ENCODE peak calls at places on chromosomes 11 and 22, in six cellular contexts. E is tibial artery, F is left ventricle myocardium inferior, C is HEK293T, L is Calu3, A is HuH-7.5. V is an unnamed sample.

GRCh38 chr22:27122561-27122960 is 465.2 kb downstream of the MIAT start:
- DNase-seq in L (no peak), F (no peak), A (no peak), C (no peak), E (no peak), V (no peak)

GRCh38 chr11:114284021-114284420 is 12.2 kb upstream of the NNMT start:
- DNase-seq in L (no peak), E (no peak), C (no peak), F (no peak), A (no peak), V (no peak)

GRCh38 chr11:93537022-93537421 is 6.2 kb downstream of the SMCO4 start:
- DNase-seq in E (peak), L (no peak), A (no peak), C (no peak), F (peak), V (no peak)

GRCh38 chr11:66317766-66318575 is 1.1 kb upstream of the CD248 start:
- DNase-seq in A (peak), E (no peak), C (no peak), F (peak), L (no peak), V (no peak)

GRCh38 chr11:118907749-118908106 is 18.0 kb downstream of the BCL9L start:
- DNase-seq in E (no peak), C (no peak), F (no peak), L (no peak), A (no peak), V (no peak)

GRCh38 chr11:9273430-9274336 is 8.5 kb upstream of the DENND5A start:
- DNase-seq in C (no peak), F (no peak), A (no peak), E (peak), L (no peak), V (no peak)

GRCh38 chr11:9017773-9018172 is 14.0 kb upstream of the NRIP3 start:
- DNase-seq in E (peak), A (no peak), C (no peak), L (no peak), F (peak), V (no peak)

GRCh38 chr22:38652858-38653257 is 3.3 kb downstream of the FAM227A start:
- DNase-seq in F (no peak), A (no peak), E (no peak), C (no peak), L (peak), V (peak)

GRCh38 chr11:66070604-66071325 is 693 bp downstream of the PACS1 start:
- DNase-seq in A (no peak), F (peak), E (peak), L (peak), C (peak), V (peak)

GRCh38 chr22:49301398-49302149 is 526.1 kb downstream of the BRD1 start:
- DNase-seq in C (no peak), L (no peak), F (no peak), E (peak), A (no peak), V (no peak)

GRCh38 chr22:16969508-16970327 is 38.3 kb downstream of the GAB4 start:
- DNase-seq in F (no peak), E (no peak), C (no peak), A (no peak), L (no peak), V (no peak)

GRCh38 chr11:121119444-121119843 is 18.4 kb downstream of the TECTA start:
- DNase-seq in E (no peak), C (no peak), F (no peak), L (no peak), A (no peak), V (no peak)

GRCh38 chr11:64447717-64448598 is 89.0 kb downstream of the RPS6KA4 start:
- DNase-seq in L (no peak), C (no peak), A (no peak), F (peak), E (peak), V (no peak)

GRCh38 chr11:33636104-33636503 is 64.5 kb downstream of the C11orf91 start:
- DNase-seq in A (no peak), C (no peak), E (no peak), F (no peak), L (no peak), V (peak)

GRCh38 chr22:47071078-47071811 is 308.8 kb downstream of the TBC1D22A start:
- DNase-seq in L (no peak), C (no peak), A (no peak), E (peak), F (no peak), V (no peak)

V was measured in Caki2.